ENCODE peak calls at places on chromosomes 16 and 17, in six cellular contexts. One of them, this sample, is unnamed.

GRCh38 chr16:24525970-24526559 is 13.3 kb upstream of the RBBP6 start:
- DNase-seq in skeletal muscle cell: no peak
- DNase-seq in pancreas: no peak
- DNase-seq in right atrium auricular region: no peak
- DNase-seq in adipocyte: peak
- DNase-seq in ovary: no peak
- DNase-seq in this sample: no peak

GRCh38 chr16:48619547-48619946 is 9.6 kb upstream of the N4BP1 start:
- DNase-seq in skeletal muscle cell: no peak
- DNase-seq in pancreas: no peak
- DNase-seq in right atrium auricular region: peak
- DNase-seq in adipocyte: no peak
- DNase-seq in ovary: no peak
- DNase-seq in this sample: no peak

GRCh38 chr16:12235110-12235509 is 258.6 kb downstream of the SNX29 start:
- DNase-seq in skeletal muscle cell: no peak
- DNase-seq in pancreas: no peak
- DNase-seq in right atrium auricular region: no peak
- DNase-seq in adipocyte: peak
- DNase-seq in ovary: no peak
- DNase-seq in this sample: no peak

GRCh38 chr17:10295728-10296343 is 77.0 kb downstream of the MYH13 start:
- DNase-seq in skeletal muscle cell: no peak
- DNase-seq in pancreas: no peak
- DNase-seq in right atrium auricular region: no peak
- DNase-seq in adipocyte: peak
- DNase-seq in ovary: no peak
- DNase-seq in this sample: no peak

GRCh38 chr17:81715872-81716673 is 4.0 kb downstream of the SLC25A10 start:
- DNase-seq in skeletal muscle cell: no peak
- DNase-seq in pancreas: peak
- DNase-seq in right atrium auricular region: no peak
- DNase-seq in adipocyte: no peak
- DNase-seq in ovary: no peak
- DNase-seq in this sample: peak

GRCh38 chr17:45388604-45389325 is 43.9 kb downstream of the ARHGAP27 start:
- DNase-seq in skeletal muscle cell: no peak
- DNase-seq in pancreas: no peak
- DNase-seq in right atrium auricular region: no peak
- DNase-seq in adipocyte: peak
- DNase-seq in ovary: no peak
- DNase-seq in this sample: no peak

GRCh38 chr17:49406791-49407190 is 7.9 kb downstream of the PHB1 start:
- DNase-seq in skeletal muscle cell: no peak
- DNase-seq in pancreas: no peak
- DNase-seq in right atrium auricular region: no peak
- DNase-seq in adipocyte: no peak
- DNase-seq in ovary: no peak
- DNase-seq in this sample: peak

GRCh38 chr17:1999557-2000251 is 25.4 kb downstream of the RTN4RL1 start:
- DNase-seq in skeletal muscle cell: no peak
- DNase-seq in pancreas: peak
- DNase-seq in right atrium auricular region: no peak
- DNase-seq in adipocyte: peak
- DNase-seq in ovary: peak
- DNase-seq in this sample: no peak

GRCh38 chr17:48236681-48237134 is 129.1 kb downstream of the SNX11 start:
- DNase-seq in skeletal muscle cell: no peak
- DNase-seq in pancreas: no peak
- DNase-seq in right atrium auricular region: no peak
- DNase-seq in adipocyte: no peak
- DNase-seq in ovary: no peak
- DNase-seq in this sample: no peak

GRCh38 chr16:5025171-5025632 is 8.5 kb downstream of the NAGPA start:
- DNase-seq in skeletal muscle cell: no peak
- DNase-seq in pancreas: peak
- DNase-seq in right atrium auricular region: no peak
- DNase-seq in adipocyte: no peak
- DNase-seq in ovary: peak
- DNase-seq in this sample: no peak

GRCh38 chr17:15092762-15093161 is 172.4 kb downstream of the PMP22 start:
- DNase-seq in skeletal muscle cell: peak
- DNase-seq in pancreas: no peak
- DNase-seq in right atrium auricular region: no peak
- DNase-seq in adipocyte: peak
- DNase-seq in ovary: no peak
- DNase-seq in this sample: no peak

GRCh38 chr17:9239821-9240658 is 218.7 kb downstream of the NTN1 start:
- DNase-seq in skeletal muscle cell: no peak
- DNase-seq in pancreas: peak
- DNase-seq in right atrium auricular region: peak
- DNase-seq in adipocyte: peak
- DNase-seq in ovary: peak
- DNase-seq in this sample: peak

GRCh38 chr17:68381076-68381900 is 76.0 kb downstream of the WIPI1 start:
- DNase-seq in skeletal muscle cell: peak
- DNase-seq in pancreas: no peak
- DNase-seq in right atrium auricular region: no peak
- DNase-seq in adipocyte: peak
- DNase-seq in ovary: no peak
- DNase-seq in this sample: no peak

GRCh38 chr17:488993-489757 is 136.6 kb upstream of the RPH3AL start:
- DNase-seq in skeletal muscle cell: no peak
- DNase-seq in pancreas: peak
- DNase-seq in right atrium auricular region: no peak
- DNase-seq in adipocyte: no peak
- DNase-seq in ovary: peak
- DNase-seq in this sample: no peak

GRCh38 chr17:61250335-61250890 is 149.2 kb upstream of the TBX2 start:
- DNase-seq in skeletal muscle cell: peak
- DNase-seq in pancreas: no peak
- DNase-seq in right atrium auricular region: no peak
- DNase-seq in adipocyte: peak
- DNase-seq in ovary: no peak
- DNase-seq in this sample: no peak

GRCh38 chr16:53220585-53220984 is 165.8 kb downstream of the CHD9 start:
- DNase-seq in skeletal muscle cell: peak
- DNase-seq in pancreas: no peak
- DNase-seq in right atrium auricular region: no peak
- DNase-seq in adipocyte: peak
- DNase-seq in ovary: no peak
- DNase-seq in this sample: no peak

GRCh38 chr17:68288375-68288774 is 2.6 kb downstream of the SLC16A6 start:
- DNase-seq in skeletal muscle cell: no peak
- DNase-seq in pancreas: no peak
- DNase-seq in right atrium auricular region: no peak
- DNase-seq in adipocyte: no peak
- DNase-seq in ovary: no peak
- DNase-seq in this sample: no peak

GRCh38 chr17:75776399-75777242 is 8.0 kb upstream of the UNK start:
- DNase-seq in skeletal muscle cell: no peak
- DNase-seq in pancreas: no peak
- DNase-seq in right atrium auricular region: no peak
- DNase-seq in adipocyte: peak
- DNase-seq in ovary: no peak
- DNase-seq in this sample: peak

GRCh38 chr17:18362509-18363020 is 785 bp downstream of the SHMT1 start:
- DNase-seq in skeletal muscle cell: no peak
- DNase-seq in pancreas: no peak
- DNase-seq in right atrium auricular region: peak
- DNase-seq in adipocyte: peak
- DNase-seq in ovary: peak
- DNase-seq in this sample: peak

GRCh38 chr16:56985288-56985961 is 3.9 kb upstream of the NLRC5 start:
- DNase-seq in skeletal muscle cell: peak
- DNase-seq in pancreas: no peak
- DNase-seq in right atrium auricular region: peak
- DNase-seq in adipocyte: peak
- DNase-seq in ovary: peak
- DNase-seq in this sample: peak

GRCh38 chr17:81693491-81694360 is 9.4 kb upstream of the MRPL12 start:
- DNase-seq in skeletal muscle cell: no peak
- DNase-seq in pancreas: peak
- DNase-seq in right atrium auricular region: no peak
- DNase-seq in adipocyte: no peak
- DNase-seq in ovary: no peak
- DNase-seq in this sample: no peak

GRCh38 chr17:42835732-42836131 is 2.5 kb downstream of the PSME3 start:
- DNase-seq in skeletal muscle cell: no peak
- DNase-seq in pancreas: no peak
- DNase-seq in right atrium auricular region: no peak
- DNase-seq in adipocyte: no peak
- DNase-seq in ovary: no peak
- DNase-seq in this sample: no peak

GRCh38 chr17:61520897-61521296 is 68.7 kb downstream of the TBX4 start:
- DNase-seq in skeletal muscle cell: no peak
- DNase-seq in pancreas: no peak
- DNase-seq in right atrium auricular region: no peak
- DNase-seq in adipocyte: no peak
- DNase-seq in ovary: no peak
- DNase-seq in this sample: no peak

GRCh38 chr17:32621612-32622312 is 135.0 kb downstream of the CDK5R1 start:
- DNase-seq in skeletal muscle cell: no peak
- DNase-seq in pancreas: no peak
- DNase-seq in right atrium auricular region: no peak
- DNase-seq in adipocyte: no peak
- DNase-seq in ovary: no peak
- DNase-seq in this sample: no peak

GRCh38 chr17:57257911-57258885 is 1.9 kb downstream of the MSI2 start:
- DNase-seq in skeletal muscle cell: no peak
- DNase-seq in pancreas: no peak
- DNase-seq in right atrium auricular region: no peak
- DNase-seq in adipocyte: peak
- DNase-seq in ovary: no peak
- DNase-seq in this sample: no peak

DNA sequence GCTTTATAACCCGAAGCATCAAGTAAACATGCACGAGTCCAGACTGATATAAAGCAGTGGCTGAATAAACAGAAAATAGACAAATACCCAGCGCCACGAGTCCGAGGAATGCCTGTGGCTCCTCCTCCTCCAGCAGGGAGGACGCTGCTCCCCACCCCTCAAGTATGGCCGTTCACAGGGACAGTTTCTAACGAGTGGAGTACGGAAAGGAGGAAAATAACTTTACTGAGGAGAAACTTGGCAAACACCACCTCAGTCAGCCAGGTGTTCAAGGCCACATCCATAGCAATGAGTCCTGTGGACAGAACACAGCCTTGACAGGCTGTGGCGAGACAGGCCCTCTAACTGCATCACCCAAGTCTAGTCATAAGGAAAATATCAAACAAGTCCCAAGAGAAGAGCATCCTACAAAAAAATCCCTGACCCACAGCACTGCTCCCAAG is 9.2 kb downstream of the ZDHHC7 start:
- DNase-seq in skeletal muscle cell: no peak
- DNase-seq in pancreas: peak
- DNase-seq in right atrium auricular region: no peak
- DNase-seq in adipocyte: no peak
- DNase-seq in ovary: peak
- DNase-seq in this sample: no peak
- H3K4me3 ChIP-seq in skeletal muscle cell: no peak
- H3K4me3 ChIP-seq in pancreas: no peak
- H3K4me3 ChIP-seq in right atrium auricular region: peak
- H3K4me3 ChIP-seq in adipocyte: peak
- H3K4me3 ChIP-seq in ovary: peak
- H3K4me3 ChIP-seq in this sample: peak

GRCh38 chr16:30187556-30187865 is 4.1 kb downstream of the CORO1A start:
- DNase-seq in skeletal muscle cell: no peak
- DNase-seq in pancreas: no peak
- DNase-seq in right atrium auricular region: no peak
- DNase-seq in adipocyte: no peak
- DNase-seq in ovary: no peak
- DNase-seq in this sample: no peak

GRCh38 chr16:30186444-30186781 is 3.0 kb downstream of the CORO1A start:
- DNase-seq in skeletal muscle cell: no peak
- DNase-seq in pancreas: no peak
- DNase-seq in right atrium auricular region: no peak
- DNase-seq in adipocyte: no peak
- DNase-seq in ovary: no peak
- DNase-seq in this sample: no peak

GRCh38 chr16:30185683-30186421 is 2.5 kb downstream of the CORO1A start:
- DNase-seq in skeletal muscle cell: no peak
- DNase-seq in pancreas: peak
- DNase-seq in right atrium auricular region: no peak
- DNase-seq in adipocyte: no peak
- DNase-seq in ovary: no peak
- DNase-seq in this sample: peak

GRCh38 chr16:30187971-30188561 is 4.7 kb downstream of the CORO1A start:
- DNase-seq in skeletal muscle cell: no peak
- DNase-seq in pancreas: peak
- DNase-seq in right atrium auricular region: no peak
- DNase-seq in adipocyte: no peak
- DNase-seq in ovary: no peak
- DNase-seq in this sample: no peak

DNA sequence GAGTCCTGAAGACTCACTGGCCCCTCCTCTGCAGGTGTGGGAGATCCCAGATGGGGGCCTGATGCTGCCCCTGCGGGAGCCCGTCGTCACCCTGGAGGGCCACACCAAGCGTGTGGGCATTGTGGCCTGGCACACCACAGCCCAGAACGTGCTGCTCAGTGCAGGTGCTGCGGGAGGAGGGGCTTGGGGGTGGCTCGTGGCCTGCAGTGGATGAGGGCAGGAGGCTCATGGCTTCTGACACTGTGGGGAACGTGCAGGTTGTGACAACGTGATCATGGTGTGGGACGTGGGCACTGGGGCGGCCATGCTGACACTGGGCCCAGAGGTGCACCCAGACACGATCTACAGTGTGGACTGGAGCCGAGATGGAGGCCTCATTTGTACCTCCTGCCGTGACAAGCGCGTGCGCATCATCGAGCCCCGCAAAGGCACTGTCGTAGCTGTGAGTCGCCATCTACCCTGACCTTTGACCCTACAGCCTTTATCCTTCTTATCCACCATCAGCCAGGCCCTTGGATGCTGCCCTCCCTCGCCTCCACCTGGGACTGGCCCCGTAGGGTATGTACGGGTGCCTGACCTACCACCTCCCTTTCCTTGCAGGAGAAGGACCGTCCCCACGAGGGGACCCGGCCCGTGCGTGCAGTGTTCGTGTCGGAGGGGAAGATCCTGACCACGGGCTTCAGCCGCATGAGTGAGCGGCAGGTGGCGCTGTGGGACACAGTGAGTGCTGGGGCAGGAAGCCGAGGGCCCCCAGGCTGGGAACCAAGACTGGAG is 3.6 kb downstream of the CORO1A start:
- DNase-seq in skeletal muscle cell: no peak
- DNase-seq in pancreas: peak
- DNase-seq in right atrium auricular region: no peak
- DNase-seq in adipocyte: peak
- DNase-seq in ovary: peak
- DNase-seq in this sample: peak
- H3K4me3 ChIP-seq in skeletal muscle cell: no peak
- H3K4me3 ChIP-seq in pancreas: no peak
- H3K4me3 ChIP-seq in right atrium auricular region: no peak
- H3K4me3 ChIP-seq in adipocyte: no peak
- H3K4me3 ChIP-seq in ovary: no peak
- H3K4me3 ChIP-seq in this sample: peak

GRCh38 chr16:30382398-30383015 is at the start of gene SEPTIN1:
- DNase-seq in skeletal muscle cell: no peak
- DNase-seq in pancreas: no peak
- DNase-seq in right atrium auricular region: no peak
- DNase-seq in adipocyte: no peak
- DNase-seq in ovary: no peak
- DNase-seq in this sample: no peak
- H3K4me3 ChIP-seq in skeletal muscle cell: no peak
- H3K4me3 ChIP-seq in pancreas: no peak
- H3K4me3 ChIP-seq in right atrium auricular region: no peak
- H3K4me3 ChIP-seq in adipocyte: no peak
- H3K4me3 ChIP-seq in ovary: no peak
- H3K4me3 ChIP-seq in this sample: no peak

GRCh38 chr17:29177871-29178749 is 2.1 kb downstream of the MYO18A start:
- DNase-seq in skeletal muscle cell: no peak
- DNase-seq in pancreas: no peak
- DNase-seq in right atrium auricular region: no peak
- DNase-seq in adipocyte: peak
- DNase-seq in ovary: no peak
- DNase-seq in this sample: no peak
- H3K4me3 ChIP-seq in skeletal muscle cell: no peak
- H3K4me3 ChIP-seq in pancreas: no peak
- H3K4me3 ChIP-seq in right atrium auricular region: no peak
- H3K4me3 ChIP-seq in adipocyte: no peak
- H3K4me3 ChIP-seq in ovary: no peak
- H3K4me3 ChIP-seq in this sample: peak